ENCODE peak calls at places on chromosome 11, in four cellular contexts. One of them, this sample, is unnamed.

GRCh38 chr11:112320668-112321067 is 60.0 kb upstream of the PLET1 start:
- DNase-seq in GM12865: no peak
- DNase-seq in spleen: no peak
- DNase-seq in esophagus muscularis mucosa: no peak
- DNase-seq in this sample: peak

GRCh38 chr11:34915136-34916013 is 804 bp downstream of the APIP start:
- DNase-seq in spleen: no peak
- DNase-seq in esophagus muscularis mucosa: no peak
- DNase-seq in GM12865: no peak
- DNase-seq in this sample: no peak

GRCh38 chr11:7892751-7893356 is 38.2 kb downstream of the OR10A6 start:
- DNase-seq in esophagus muscularis mucosa: no peak
- DNase-seq in GM12865: peak
- DNase-seq in spleen: no peak
- DNase-seq in this sample: no peak

GRCh38 chr11:103661185-103661584 is 375.3 kb upstream of the DDI1 start:
- DNase-seq in esophagus muscularis mucosa: no peak
- DNase-seq in GM12865: no peak
- DNase-seq in spleen: no peak
- DNase-seq in this sample: no peak

GRCh38 chr11:45857834-45858492 is 10.7 kb downstream of the CRY2 start:
- DNase-seq in GM12865: no peak
- DNase-seq in spleen: no peak
- DNase-seq in esophagus muscularis mucosa: no peak
- DNase-seq in this sample: no peak

GRCh38 chr11:19718976-19719375 is 6.3 kb downstream of the NAV2 start:
- DNase-seq in spleen: no peak
- DNase-seq in GM12865: no peak
- DNase-seq in esophagus muscularis mucosa: no peak
- DNase-seq in this sample: no peak

GRCh38 chr11:70067036-70067435 is 11.1 kb upstream of the ANO1 start:
- DNase-seq in spleen: no peak
- DNase-seq in esophagus muscularis mucosa: peak
- DNase-seq in GM12865: no peak
- DNase-seq in this sample: peak

GRCh38 chr11:17389205-17389956 is 922 bp upstream of the KCNJ11 start:
- DNase-seq in GM12865: peak
- DNase-seq in spleen: peak
- DNase-seq in esophagus muscularis mucosa: no peak
- DNase-seq in this sample: no peak

GRCh38 chr11:1049071-1049405 is 12.5 kb upstream of the MUC6 start:
- DNase-seq in GM12865: no peak
- DNase-seq in esophagus muscularis mucosa: no peak
- DNase-seq in spleen: no peak
- DNase-seq in this sample: no peak

GRCh38 chr11:71505001-71505400 is 22.1 kb upstream of the KRTAP5-7 start:
- DNase-seq in esophagus muscularis mucosa: no peak
- DNase-seq in GM12865: no peak
- DNase-seq in spleen: no peak
- DNase-seq in this sample: no peak

GRCh38 chr11:11010624-11011127 is 152.8 kb upstream of the ZBED5 start:
- DNase-seq in GM12865: peak
- DNase-seq in esophagus muscularis mucosa: no peak
- DNase-seq in spleen: no peak
- DNase-seq in this sample: no peak

DNA sequence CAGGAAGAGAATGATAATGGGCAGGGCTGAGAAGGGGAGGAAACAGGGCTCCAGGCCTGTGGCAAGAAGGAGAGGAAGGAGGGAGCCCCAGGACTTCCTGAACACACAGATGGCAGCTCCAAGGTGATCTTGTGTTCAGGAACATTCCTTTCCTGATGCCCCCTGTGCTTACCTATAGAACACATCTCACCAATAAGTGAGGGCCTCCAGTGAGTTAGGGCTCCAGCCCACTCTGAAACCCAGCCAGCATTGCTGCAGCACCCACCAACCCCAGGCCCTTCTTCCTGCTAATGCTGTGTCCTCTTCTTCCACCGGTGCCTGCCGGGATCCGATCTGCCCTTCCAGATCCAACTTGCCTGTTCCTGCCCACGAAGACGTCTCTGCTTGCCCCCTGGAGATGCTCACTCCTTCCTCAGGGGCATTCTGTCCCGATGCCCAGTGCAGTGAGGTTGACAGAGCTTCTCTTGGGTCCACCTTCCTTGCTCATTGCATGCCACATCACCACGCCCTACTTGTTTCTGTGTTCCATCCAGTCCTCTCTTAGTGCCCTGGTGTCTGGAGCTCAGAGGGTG is 17.4 kb downstream of the ANKK1 start:
- DNase-seq in esophagus muscularis mucosa: no peak
- DNase-seq in GM12865: no peak
- DNase-seq in spleen: no peak
- DNase-seq in this sample: no peak
- TF ChIP-seq CTCF in esophagus muscularis mucosa: no peak
- TF ChIP-seq CTCF in GM12865: no peak
- TF ChIP-seq CTCF in spleen: no peak
- TF ChIP-seq CTCF in this sample: no peak

GRCh38 chr11:33258631-33259184 is 1.5 kb downstream of the HIPK3 start:
- DNase-seq in GM12865: no peak
- DNase-seq in spleen: no peak
- DNase-seq in esophagus muscularis mucosa: no peak
- DNase-seq in this sample: no peak
- TF ChIP-seq CTCF in GM12865: no peak
- TF ChIP-seq CTCF in spleen: no peak
- TF ChIP-seq CTCF in esophagus muscularis mucosa: no peak
- TF ChIP-seq CTCF in this sample: no peak

GRCh38 chr11:62428871-62429601 is 10.2 kb downstream of the SCGB1A1 start:
- DNase-seq in spleen: no peak
- DNase-seq in esophagus muscularis mucosa: no peak
- DNase-seq in GM12865: no peak
- DNase-seq in this sample: no peak

GRCh38 chr11:62433141-62433543 is 14.3 kb downstream of the SCGB1A1 start:
- DNase-seq in spleen: no peak
- DNase-seq in esophagus muscularis mucosa: no peak
- DNase-seq in GM12865: no peak
- DNase-seq in this sample: no peak

GRCh38 chr11:62432695-62433094 is 13.9 kb downstream of the SCGB1A1 start:
- DNase-seq in spleen: no peak
- DNase-seq in GM12865: no peak
- DNase-seq in esophagus muscularis mucosa: no peak
- DNase-seq in this sample: no peak

GRCh38 chr11:62430350-62430749 is 11.5 kb downstream of the SCGB1A1 start:
- DNase-seq in esophagus muscularis mucosa: no peak
- DNase-seq in spleen: no peak
- DNase-seq in GM12865: no peak
- DNase-seq in this sample: no peak

DNA sequence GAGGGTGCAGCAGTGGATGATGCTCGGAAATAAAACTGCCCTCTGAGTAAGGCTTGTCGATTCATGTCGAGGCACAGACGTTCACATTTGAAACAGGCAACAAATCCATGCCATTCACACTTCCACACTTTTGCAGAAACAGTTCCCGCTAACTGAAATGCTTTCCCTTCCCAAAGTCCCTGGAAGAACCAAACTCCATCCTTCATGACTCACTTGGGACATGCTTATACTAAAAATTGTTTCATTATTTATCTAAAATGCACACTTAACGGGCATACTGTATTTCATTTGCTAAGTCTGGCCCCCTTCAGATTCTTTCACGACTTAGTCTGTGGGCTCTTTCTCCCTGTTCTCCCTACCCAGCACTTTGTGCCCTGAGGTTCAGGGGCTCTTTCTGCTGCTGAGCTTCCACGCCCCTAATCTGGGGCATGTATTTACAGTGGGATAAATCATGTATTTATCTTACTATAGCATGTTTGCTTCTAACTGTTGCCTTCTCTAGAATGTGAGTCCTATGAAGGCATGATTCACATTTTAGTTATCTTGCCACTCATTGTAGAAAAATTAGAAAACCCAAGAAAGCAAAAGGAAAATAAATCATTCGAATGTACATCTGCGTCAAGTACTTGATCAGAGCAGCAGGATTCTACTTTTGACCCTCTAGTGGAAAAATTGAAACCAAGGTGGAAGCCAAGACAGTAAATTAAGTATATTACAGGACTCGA is 12.5 kb downstream of the SCGB1A1 start:
- DNase-seq in esophagus muscularis mucosa: no peak
- DNase-seq in spleen: no peak
- DNase-seq in GM12865: no peak
- DNase-seq in this sample: no peak
- TF ChIP-seq CTCF in esophagus muscularis mucosa: no peak
- TF ChIP-seq CTCF in spleen: no peak
- TF ChIP-seq CTCF in GM12865: no peak
- TF ChIP-seq CTCF in this sample: no peak

GRCh38 chr11:23113887-23114216 is 253.6 kb upstream of the CCDC179 start:
- DNase-seq in esophagus muscularis mucosa: no peak
- DNase-seq in spleen: no peak
- DNase-seq in GM12865: no peak
- DNase-seq in this sample: no peak
- TF ChIP-seq CTCF in esophagus muscularis mucosa: no peak
- TF ChIP-seq CTCF in spleen: no peak
- TF ChIP-seq CTCF in GM12865: no peak
- TF ChIP-seq CTCF in this sample: no peak

GRCh38 chr11:65013692-65014145 is 241 bp upstream of the ARL2 start:
- DNase-seq in esophagus muscularis mucosa: no peak
- DNase-seq in GM12865: peak
- DNase-seq in spleen: peak
- DNase-seq in this sample: peak
- TF ChIP-seq CTCF in esophagus muscularis mucosa: no peak
- TF ChIP-seq CTCF in GM12865: peak
- TF ChIP-seq CTCF in spleen: peak
- TF ChIP-seq CTCF in this sample: no peak

GRCh38 chr11:115132829-115133228 is 371.4 kb downstream of the CADM1 start:
- DNase-seq in esophagus muscularis mucosa: no peak
- DNase-seq in spleen: no peak
- DNase-seq in GM12865: peak
- DNase-seq in this sample: no peak
- TF ChIP-seq CTCF in esophagus muscularis mucosa: no peak
- TF ChIP-seq CTCF in spleen: no peak
- TF ChIP-seq CTCF in GM12865: peak
- TF ChIP-seq CTCF in this sample: no peak

GRCh38 chr11:66131937-66132632 is 62.0 kb downstream of the PACS1 start:
- DNase-seq in spleen: no peak
- DNase-seq in GM12865: peak
- DNase-seq in esophagus muscularis mucosa: no peak
- DNase-seq in this sample: no peak

GRCh38 chr11:66136752-66137123 is 66.7 kb downstream of the PACS1 start:
- DNase-seq in esophagus muscularis mucosa: no peak
- DNase-seq in spleen: no peak
- DNase-seq in GM12865: peak
- DNase-seq in this sample: no peak

GRCh38 chr11:66130978-66131377 is 60.9 kb downstream of the PACS1 start:
- DNase-seq in GM12865: no peak
- DNase-seq in esophagus muscularis mucosa: no peak
- DNase-seq in spleen: no peak
- DNase-seq in this sample: no peak

DNA sequence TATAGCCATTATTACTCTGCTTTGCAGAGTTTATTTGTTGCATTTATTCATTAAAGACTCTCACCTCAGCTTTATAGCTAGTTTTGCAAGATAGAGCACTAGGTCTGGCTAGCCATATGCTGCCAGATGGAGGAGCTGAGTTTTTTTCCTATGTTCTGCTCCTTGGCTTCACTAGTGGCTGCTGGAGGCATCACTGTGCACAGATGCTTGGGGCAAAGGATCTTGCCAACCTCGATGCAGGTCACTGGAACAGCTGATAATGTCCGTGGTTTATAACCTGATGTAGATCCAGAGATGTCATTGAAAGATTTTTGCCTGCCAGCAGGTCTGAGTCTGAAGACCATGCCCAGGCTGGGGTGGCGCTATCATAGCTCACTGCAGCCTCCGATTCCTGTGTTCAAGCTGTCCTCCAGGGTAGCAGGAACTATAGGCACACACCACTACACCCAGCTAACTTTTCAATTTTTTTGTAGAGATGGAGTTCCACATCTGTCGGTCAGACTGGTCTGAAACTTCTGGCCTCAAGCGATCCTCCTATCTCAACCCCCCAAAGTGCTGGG is 63.2 kb downstream of the PACS1 start:
- DNase-seq in spleen: no peak
- DNase-seq in GM12865: no peak
- DNase-seq in esophagus muscularis mucosa: no peak
- DNase-seq in this sample: no peak
- TF ChIP-seq CTCF in spleen: no peak
- TF ChIP-seq CTCF in GM12865: no peak
- TF ChIP-seq CTCF in esophagus muscularis mucosa: no peak
- TF ChIP-seq CTCF in this sample: no peak

GRCh38 chr11:36300651-36301050 is 4.6 kb downstream of the PRR5L start:
- DNase-seq in esophagus muscularis mucosa: peak
- DNase-seq in GM12865: no peak
- DNase-seq in spleen: peak
- DNase-seq in this sample: no peak
- TF ChIP-seq CTCF in esophagus muscularis mucosa: no peak
- TF ChIP-seq CTCF in GM12865: no peak
- TF ChIP-seq CTCF in spleen: no peak
- TF ChIP-seq CTCF in this sample: no peak

DNA sequence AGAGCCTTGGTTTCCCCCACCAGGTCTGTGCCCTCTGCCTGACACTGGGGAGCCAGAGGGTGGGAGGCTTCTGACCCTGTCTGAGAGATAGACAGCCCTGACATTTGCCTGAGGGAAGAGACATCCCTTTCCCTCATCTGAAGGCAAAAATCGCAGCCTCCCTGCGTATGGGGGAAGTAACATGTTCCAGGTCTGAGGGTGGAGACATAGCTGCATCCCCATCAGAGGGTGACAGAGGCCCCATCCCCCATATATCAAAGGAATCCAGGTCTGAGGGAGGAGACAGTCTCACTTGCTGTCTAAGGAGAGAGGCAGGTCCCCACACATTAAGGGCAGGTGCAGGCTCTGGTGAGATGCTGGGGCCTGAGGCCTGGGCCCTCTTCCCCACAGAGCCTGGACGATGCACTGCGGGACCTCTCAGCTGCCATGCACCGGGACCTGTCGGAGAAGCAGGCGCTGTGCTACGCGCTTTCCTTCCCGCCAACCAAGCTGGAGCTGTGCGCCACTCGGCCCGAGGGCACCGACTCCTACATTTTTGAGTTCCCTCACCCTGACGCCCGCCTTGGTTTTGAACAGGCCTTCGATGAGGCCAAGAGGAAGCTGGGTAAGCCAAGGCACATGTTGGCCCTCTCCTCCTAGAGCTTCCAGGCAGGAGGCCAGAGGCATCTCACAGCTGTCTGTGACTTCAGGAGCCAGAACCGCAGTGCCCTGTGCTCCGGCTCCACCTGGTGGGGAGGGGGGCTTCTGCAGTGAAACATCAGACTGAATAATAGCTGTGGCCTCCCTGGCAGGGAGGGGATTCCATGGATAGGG is 16.1 kb upstream of the RELT start:
- DNase-seq in GM12865: no peak
- DNase-seq in esophagus muscularis mucosa: no peak
- DNase-seq in spleen: no peak
- DNase-seq in this sample: no peak
- TF ChIP-seq CTCF in GM12865: peak
- TF ChIP-seq CTCF in esophagus muscularis mucosa: no peak
- TF ChIP-seq CTCF in spleen: no peak
- TF ChIP-seq CTCF in this sample: peak

GRCh38 chr11:102592634-102593581 is 32.2 kb downstream of the MMP20 start:
- DNase-seq in esophagus muscularis mucosa: no peak
- DNase-seq in spleen: no peak
- DNase-seq in GM12865: peak
- DNase-seq in this sample: no peak
- TF ChIP-seq CTCF in esophagus muscularis mucosa: no peak
- TF ChIP-seq CTCF in spleen: no peak
- TF ChIP-seq CTCF in GM12865: peak
- TF ChIP-seq CTCF in this sample: peak

This sample was measured in osteocyte.